ENCODE peak calls at places on chromosomes 5 and 9, in eight cellular contexts. L, E, I, W, Q, J, M and R are unnamed samples. For H3K27me3, the result is how much of the 10 kb centered on the place peaks cover.

GRCh38 chr5:171155621-171156020 is 153.4 kb upstream of the TLX3 start:
- DNase-seq in L (no peak), E (no peak), I (no peak), W (no peak), Q (peak), J (no peak), M (no peak), R (no peak)

GRCh38 chr5:96780626-96781025 is 27.1 kb downstream of the ERAP1 start:
- DNase-seq in L (no peak), E (no peak), I (no peak), W (no peak), Q (peak), J (no peak), M (no peak), R (no peak)

GRCh38 chr5:177472460-177473441 is 683 bp downstream of the DBN1 start:
- DNase-seq in L (peak), E (peak), I (peak), W (peak), Q (no peak), J (no peak), M (peak), R (peak)

GRCh38 chr5:168365581-168366081 is 74.2 kb downstream of the WWC1 start:
- DNase-seq in L (no peak), E (peak), I (no peak), W (no peak), Q (peak), J (no peak), M (no peak), R (peak)

GRCh38 chr5:111144352-111144930 is 52.3 kb downstream of the WDR36 start:
- DNase-seq in L (no peak), E (no peak), I (no peak), W (no peak), Q (peak), J (no peak), M (no peak), R (no peak)

GRCh38 chr9:89806371-89807100 is 201.7 kb downstream of the GADD45G start:
- DNase-seq in L (no peak), E (no peak), I (no peak), W (no peak), Q (peak), J (no peak), M (no peak), R (no peak)

GRCh38 chr5:142720561-142721275 is 34.8 kb upstream of the FGF1 start:
- DNase-seq in L (no peak), E (peak), I (no peak), W (no peak), Q (peak), J (no peak), M (no peak), R (no peak)

GRCh38 chr5:154901276-154901675 is 36.7 kb downstream of the GEMIN5 start:
- DNase-seq in L (no peak), E (no peak), I (no peak), W (no peak), Q (no peak), J (no peak), M (no peak), R (no peak)

GRCh38 chr5:113140837-113141661 is 164.5 kb downstream of the DCP2 start:
- DNase-seq in L (no peak), E (no peak), I (peak), W (no peak), Q (peak), J (no peak), M (no peak), R (no peak)

GRCh38 chr5:2191972-2192371 is 309.2 kb upstream of the IRX4 start:
- DNase-seq in L (no peak), E (no peak), I (no peak), W (no peak), Q (no peak), J (no peak), M (no peak), R (no peak)

GRCh38 chr5:41856644-41857491 is 13.4 kb downstream of the OXCT1 start:
- DNase-seq in L (peak), E (peak), I (peak), W (peak), Q (peak), J (peak), M (peak), R (peak)

GRCh38 chr5:30152431-30152830 is 1041.1 kb upstream of the CDH6 start:
- DNase-seq in L (no peak), E (no peak), I (no peak), W (no peak), Q (no peak), J (no peak), M (no peak), R (no peak)

GRCh38 chr5:159050408-159051091 is 49.2 kb downstream of the EBF1 start:
- DNase-seq in L (peak), E (no peak), I (peak), W (no peak), Q (no peak), J (no peak), M (no peak), R (no peak)

GRCh38 chr5:116076496-116076895 is 8.3 kb upstream of the COMMD10 start:
- DNase-seq in L (no peak), E (no peak), I (no peak), W (no peak), Q (peak), J (no peak), M (no peak), R (no peak)

GRCh38 chr9:115952667-115953316 is 200.8 kb upstream of the PAPPA start:
- DNase-seq in L (no peak), E (no peak), I (no peak), W (no peak), Q (peak), J (no peak), M (no peak), R (no peak)

GRCh38 chr5:57488308-57488955 is 5.8 kb upstream of the ACTBL2 start:
- DNase-seq in L (no peak), E (no peak), I (no peak), W (no peak), Q (peak), J (no peak), M (no peak), R (no peak)

GRCh38 chr9:126613656-126614055 is at the start of gene LMX1B:
- DNase-seq in L (no peak), E (peak), I (peak), W (no peak), Q (no peak), J (no peak), M (no peak), R (peak)

GRCh38 chr5:43412151-43412550 is at the start of gene CCL28:
- DNase-seq in L (no peak), E (peak), I (no peak), W (no peak), Q (no peak), J (no peak), M (no peak), R (peak)

GRCh38 chr5:36398137-36398536 is 96.4 kb upstream of the RANBP3L start:
- DNase-seq in L (no peak), E (no peak), I (peak), W (no peak), Q (peak), J (no peak), M (no peak), R (no peak)

GRCh38 chr9:5799314-5799713 is 33.6 kb downstream of the ERMP1 start:
- DNase-seq in L (no peak), E (no peak), I (peak), W (no peak), Q (peak), J (peak), M (no peak), R (peak)

GRCh38 chr9:96169488-96169887 is 132.5 kb downstream of the HSD17B3 start:
- DNase-seq in L (no peak), E (peak), I (no peak), W (no peak), Q (no peak), J (no peak), M (no peak), R (peak)

GRCh38 chr9:124122813-124123462 is 111.4 kb downstream of the LHX2 start:
- DNase-seq in L (no peak), E (no peak), I (no peak), W (no peak), Q (no peak), J (no peak), M (no peak), R (no peak)

GRCh38 chr9:35611230-35611797 is 6.3 kb downstream of the TESK1 start:
- DNase-seq in L (no peak), E (peak), I (peak), W (peak), Q (peak), J (peak), M (peak), R (peak)

GRCh38 chr9:132505961-132506691 is 76.3 kb upstream of the BARHL1 start:
- DNase-seq in L (no peak), E (no peak), I (no peak), W (no peak), Q (no peak), J (no peak), M (no peak), R (no peak)
- H3K27me3 ChIP-seq in L (under half), E (under half), I (under half), W (under half), Q (under half), J (under half), M (under half), R (under half)

DNA sequence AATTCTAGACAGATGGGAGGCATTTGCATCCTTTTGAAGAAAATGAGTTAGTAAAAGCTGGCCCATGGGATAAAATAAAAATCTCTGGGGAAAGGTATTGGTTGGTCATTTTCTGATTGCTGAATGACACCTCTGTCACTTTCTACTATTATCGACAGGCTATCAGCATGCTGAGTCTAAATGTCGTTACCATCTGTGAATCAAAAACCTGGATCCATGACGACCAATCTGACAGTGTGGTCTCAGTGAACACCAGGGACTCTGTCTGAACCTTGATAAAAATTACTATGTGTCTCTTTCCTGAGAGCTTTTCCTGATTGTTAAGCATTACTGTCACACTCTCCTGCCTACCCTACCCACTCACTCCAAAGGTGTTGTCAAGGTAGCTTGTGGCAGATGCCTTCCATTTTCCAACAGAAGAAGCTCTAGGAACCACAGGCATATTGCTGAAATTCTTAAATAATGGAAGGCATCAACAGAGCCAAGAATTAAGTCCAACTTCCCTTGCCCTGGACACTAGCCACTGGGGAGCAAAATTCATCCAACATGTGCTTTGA is 12.6 kb upstream of the ASTN2 start:
- DNase-seq in L (no peak), E (no peak), I (no peak), W (no peak), Q (no peak), J (no peak), M (no peak), R (no peak)
- H3K27me3 ChIP-seq in L (under half), E (under half), I (under half), W (under half), Q (under half), J (under half), M (under half), R (under half)

DNA sequence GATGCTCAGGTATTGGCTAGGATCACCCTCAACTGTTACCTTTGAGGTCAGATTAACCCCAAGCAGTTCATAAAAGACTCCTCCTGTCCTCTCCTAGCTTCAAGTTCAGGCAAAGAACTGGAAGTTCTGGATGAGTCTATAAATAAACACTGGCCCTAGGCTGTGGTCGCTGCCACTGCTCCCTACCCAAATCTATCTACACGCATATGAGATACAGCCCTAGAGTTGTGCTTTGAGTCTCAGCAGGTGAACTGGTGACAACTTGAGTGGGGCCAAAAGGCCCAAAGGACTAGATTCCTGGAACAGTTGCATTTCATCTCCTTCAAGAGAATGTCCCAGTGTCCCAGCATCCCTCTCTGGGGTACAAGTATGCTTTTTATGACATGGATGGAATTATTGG is 62.6 kb downstream of the SAXO1 start:
- DNase-seq in L (no peak), E (no peak), I (no peak), W (no peak), Q (no peak), J (no peak), M (no peak), R (no peak)
- H3K27me3 ChIP-seq in L (under half), E (under half), I (under half), W (under half), Q (under half), J (under half), M (under half), R (under half)

DNA sequence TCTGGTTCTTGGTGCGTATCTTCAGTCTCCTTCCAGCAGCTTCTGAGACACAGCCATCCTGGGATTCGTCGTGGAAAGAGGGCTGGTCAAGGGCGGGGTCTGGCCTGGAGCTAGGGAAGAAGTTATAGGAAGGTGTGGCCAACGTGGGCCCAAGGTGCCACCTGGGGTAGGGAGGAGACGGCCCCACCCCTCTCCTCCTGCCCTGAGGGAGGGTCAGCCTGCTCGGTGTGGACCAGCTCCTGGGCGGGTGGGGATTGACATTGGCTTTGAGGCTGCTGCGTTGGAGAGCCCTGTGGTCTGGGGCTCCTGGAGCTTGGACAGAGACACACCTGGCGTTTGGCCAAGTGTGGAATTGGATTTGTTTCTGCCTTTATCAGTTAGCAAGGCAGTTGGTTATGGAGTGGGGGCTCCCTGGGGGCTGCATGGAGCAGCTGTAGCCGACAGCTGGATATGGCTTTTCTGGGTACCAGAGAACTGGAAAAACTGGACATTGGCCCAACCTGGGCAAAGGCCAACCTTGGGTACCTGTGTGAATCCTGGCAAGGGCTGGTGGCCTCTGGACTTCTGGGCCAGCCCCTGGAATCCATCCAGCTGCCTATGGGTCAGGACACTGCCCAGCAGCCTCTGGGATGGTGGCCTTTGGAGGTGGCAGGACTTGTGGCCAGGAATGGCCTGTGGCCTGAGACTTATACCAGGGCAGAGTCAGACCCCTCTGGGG is 75.7 kb upstream of the PPP1R26 start:
- DNase-seq in L (no peak), E (no peak), I (no peak), W (no peak), Q (no peak), J (no peak), M (no peak), R (no peak)
- H3K27me3 ChIP-seq in L (under half), E (under half), I (under half), W (under half), Q (under half), J (under half), M (under half), R (under half)

DNA sequence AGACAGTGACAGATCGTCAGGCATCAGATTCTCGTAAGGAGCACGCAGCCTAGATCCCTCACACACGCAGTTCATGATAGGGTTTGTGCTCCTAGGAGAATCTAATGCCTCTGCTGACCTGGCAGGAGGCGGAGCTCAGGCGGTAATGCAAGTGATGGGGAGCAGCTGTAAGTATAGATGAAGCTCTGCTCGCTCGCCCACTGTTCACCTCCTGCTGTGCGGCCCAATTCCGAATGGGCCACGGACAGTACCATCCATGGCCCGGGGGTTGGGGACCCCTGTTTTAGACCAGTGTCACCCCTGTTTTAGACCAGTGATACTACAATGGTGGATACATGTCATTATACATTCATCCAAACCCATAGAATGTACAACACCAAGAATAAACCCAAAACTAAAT is 4.0 kb upstream of the ARSB start:
- DNase-seq in L (no peak), E (no peak), I (no peak), W (no peak), Q (no peak), J (no peak), M (no peak), R (no peak)
- H3K27me3 ChIP-seq in L (under half), E (under half), I (under half), W (under half), Q (under half), J (under half), M (under half), R (under half)

GRCh38 chr5:11777096-11777495 is 127.2 kb downstream of the CTNND2 start:
- DNase-seq in L (no peak), E (no peak), I (no peak), W (no peak), Q (peak), J (no peak), M (no peak), R (no peak)
- H3K27me3 ChIP-seq in L (under half), E (under half), I (under half), W (under half), Q (under half), J (under half), M (under half), R (under half)

GRCh38 chr9:93963969-93964368 is 8.8 kb upstream of the BARX1 start:
- DNase-seq in L (no peak), E (no peak), I (peak), W (no peak), Q (no peak), J (no peak), M (no peak), R (no peak)

GRCh38 chr9:93960971-93961841 is 6.1 kb upstream of the BARX1 start:
- DNase-seq in L (no peak), E (no peak), I (no peak), W (no peak), Q (no peak), J (no peak), M (no peak), R (no peak)

GRCh38 chr9:93962561-93963440 is 7.6 kb upstream of the BARX1 start:
- DNase-seq in L (peak), E (peak), I (peak), W (peak), Q (peak), J (peak), M (peak), R (peak)

GRCh38 chr9:93960221-93960970 is 5.2 kb upstream of the BARX1 start:
- DNase-seq in L (no peak), E (peak), I (no peak), W (no peak), Q (no peak), J (no peak), M (no peak), R (no peak)

GRCh38 chr9:93962041-93962440 is 6.9 kb upstream of the BARX1 start:
- DNase-seq in L (no peak), E (no peak), I (no peak), W (no peak), Q (no peak), J (no peak), M (no peak), R (no peak)
- H3K27me3 ChIP-seq in L (under half), E (half or more), I (under half), W (under half), Q (under half), J (under half), M (under half), R (under half)